ENCODE peak calls at places on chromosomes 12 and 14, in ten cellular contexts. Q is fibroblast of pulmonary artery, W is thyroid gland, V is testis, U is lung, S is endothelial cell of umbilical vein, M is nephron progenitor cell, P is OCI-LY7, B is endothelial cell, T is WTC11. F is an unnamed sample.

GRCh38 chr14:103007555-103007954 is 49.8 kb downstream of the CDC42BPB start:
- DNase-seq in S (peak; percentile 81), V (no peak), W (no peak), M (no peak), P (no peak), B (no peak), T (no peak), U (no peak), Q (no peak), F (no peak)

GRCh38 chr14:104169005-104169764 is 30.8 kb downstream of the KIF26A start:
- DNase-seq in P (no peak), U (no peak), W (no peak), V (no peak), T (no peak), S (no peak), B (no peak), Q (no peak), M (no peak), F (no peak)

GRCh38 chr12:115149685-115150378 is 465.9 kb upstream of the TBX3 start:
- DNase-seq in S (no peak), U (no peak), T (no peak), V (peak; percentile 19), M (no peak), W (no peak), P (peak; percentile 7), B (no peak), Q (peak; percentile 82), F (no peak)

GRCh38 chr14:104581521-104581920 is 2.0 kb downstream of the C14orf180 start:
- DNase-seq in B (no peak), V (no peak), S (no peak), Q (no peak), P (no peak), W (no peak), M (no peak), U (no peak), T (no peak), F (no peak)

GRCh38 chr12:104737682-104738370 is 220.3 kb downstream of the SLC41A2 start:
- DNase-seq in U (no peak), S (no peak), B (no peak), Q (no peak), M (peak; percentile 46), P (no peak), V (no peak), T (no peak), W (no peak), F (no peak)

GRCh38 chr14:92603309-92604257 is 90.0 kb downstream of the RIN3 start:
- DNase-seq in M (peak; percentile 42), W (peak; percentile 63), Q (peak; percentile 84), P (no peak), V (peak; percentile 43), T (no peak), U (peak; percentile 51), B (no peak), S (no peak), F (no peak)

GRCh38 chr14:98393527-98393926 is 878.5 kb downstream of the BCL11B start:
- DNase-seq in W (no peak), V (no peak), B (no peak), P (no peak), S (no peak), T (no peak), Q (no peak), U (no peak), M (no peak), F (no peak)

GRCh38 chr14:105883066-105884005 is 357.0 kb downstream of the TMEM121 start:
- DNase-seq in M (no peak), T (peak; percentile 1), W (no peak), B (no peak), P (no peak), Q (no peak), U (no peak), V (no peak), S (no peak), F (no peak)

GRCh38 chr12:10171954-10172353 is at the start of gene OLR1:
- DNase-seq in S (no peak), M (no peak), Q (peak; percentile 23), U (no peak), V (no peak), W (no peak), B (no peak), T (no peak), P (no peak), F (no peak)

GRCh38 chr14:23348297-23348655 is 4.4 kb downstream of the SLC22A17 start:
- DNase-seq in V (no peak), Q (no peak), T (no peak), B (no peak), W (no peak), P (no peak), U (no peak), M (no peak), S (no peak), F (no peak)

GRCh38 chr14:33567003-33567735 is 383.7 kb downstream of the EGLN3 start:
- DNase-seq in W (no peak), U (no peak), V (no peak), B (no peak), Q (no peak), M (peak; percentile 22), P (no peak), S (peak; percentile 9), T (no peak), F (no peak)

GRCh38 chr14:31435276-31435675 is 14.9 kb upstream of the HEATR5A start:
- DNase-seq in T (no peak), W (no peak), Q (peak; percentile 47), B (no peak), M (no peak), V (no peak), U (no peak), P (no peak), S (no peak), F (no peak)

GRCh38 chr12:92094751-92095161 is 50.9 kb downstream of the BTG1 start:
- DNase-seq in S (peak; percentile 44), B (no peak), U (no peak), P (no peak), M (no peak), W (no peak), V (no peak), T (no peak), Q (peak; percentile 35), F (no peak)

GRCh38 chr14:24840204-24840893 is 206.4 kb upstream of the GZMB start:
- DNase-seq in P (no peak), U (no peak), Q (no peak), M (no peak), B (no peak), V (no peak), W (no peak), S (no peak), T (no peak), F (no peak)

GRCh38 chr12:64392221-64392620 is 1.7 kb upstream of the C12orf56 start:
- DNase-seq in P (peak; percentile 24), W (no peak), T (no peak), B (peak; percentile 37), Q (peak; percentile 74), V (no peak), U (no peak), M (no peak), S (peak; percentile 59), F (no peak)

GRCh38 chr14:70698288-70698687 is 56.6 kb downstream of the TTC9 start:
- DNase-seq in M (no peak), U (no peak), S (no peak), P (no peak), B (no peak), T (no peak), W (no peak), V (no peak), Q (peak; percentile 12), F (no peak)

GRCh38 chr12:54039417-54040147 is 6.7 kb downstream of the HOXC5 start:
- DNase-seq in P (no peak), T (no peak), M (peak; percentile 56), W (no peak), Q (no peak), U (no peak), B (no peak), V (peak; percentile 69), S (no peak), F (no peak)

GRCh38 chr12:43812042-43812441 is 5.9 kb upstream of the TWF1 start:
- DNase-seq in M (no peak), T (no peak), Q (no peak), U (no peak), B (no peak), P (no peak), S (no peak), V (no peak), W (no peak), F (no peak)
- TF ChIP-seq CTCF in M (no peak), T (no peak), Q (no peak), U (no peak), B (no peak), P (no peak), S (no peak), V (no peak), W (no peak), F (no peak)

GRCh38 chr12:22684526-22685118 is 59.7 kb downstream of the ETNK1 start:
- DNase-seq in B (no peak), Q (peak; percentile 74), M (no peak), U (no peak), S (peak; percentile 71), P (peak; percentile 48), V (no peak), T (no peak), W (no peak), F (no peak)
- TF ChIP-seq CTCF in B (peak; percentile 84), Q (peak; percentile 67), M (peak; percentile 61), U (no peak), S (peak; percentile 39), P (peak; percentile 93), V (peak; percentile 66), T (no peak), W (peak; percentile 47), F (no peak)

DNA sequence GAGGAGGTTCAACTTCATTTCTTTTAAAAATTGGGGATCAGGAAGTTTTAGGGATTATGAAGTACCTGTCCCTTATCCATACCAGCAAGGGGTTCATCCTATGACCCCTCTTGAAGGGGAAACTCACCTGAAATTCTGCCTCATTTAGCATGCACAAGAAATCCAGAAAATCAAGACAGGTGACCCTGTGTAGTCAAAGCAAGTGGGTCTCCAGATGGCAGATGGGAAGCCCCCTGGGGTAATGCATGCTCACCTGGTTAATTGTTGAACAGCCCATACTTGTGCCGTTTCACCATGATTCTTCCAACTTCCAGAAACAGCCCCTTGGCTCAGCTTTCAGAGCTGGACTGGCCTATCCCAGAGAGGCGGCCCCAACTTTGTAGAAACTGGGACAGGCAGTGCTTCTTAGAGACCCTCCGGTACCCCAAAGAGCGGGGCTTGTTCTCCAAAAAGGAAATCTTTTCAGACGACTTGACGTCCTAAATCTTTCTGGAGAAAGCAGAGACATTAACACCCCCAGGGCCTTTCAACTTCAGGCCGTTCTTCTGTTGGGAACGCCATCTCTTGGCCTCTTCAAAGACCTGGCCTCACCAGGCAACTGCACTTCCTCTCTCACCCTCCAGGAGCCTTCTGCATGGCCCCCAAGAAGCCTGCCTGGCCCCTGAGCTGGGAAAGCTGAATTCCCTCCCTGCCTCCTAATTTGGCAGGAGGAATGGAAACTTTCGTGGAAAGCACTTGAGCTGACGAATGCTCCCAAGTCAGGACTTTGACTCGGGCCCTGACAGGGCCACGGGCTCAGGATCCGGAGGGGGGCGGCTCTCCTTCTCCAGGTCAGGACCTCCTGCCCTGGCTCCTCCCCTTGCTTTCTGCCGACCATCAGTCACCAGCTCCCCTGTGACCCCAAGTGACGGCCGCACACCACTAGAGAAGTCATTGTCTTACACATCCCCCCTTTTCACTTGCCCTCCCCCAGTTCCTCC is 66.1 kb upstream of the ESRRB start:
- DNase-seq in S (no peak), Q (no peak), M (peak; percentile 68), B (no peak), W (no peak), V (no peak), P (no peak), T (peak; percentile 53), U (no peak), F (no peak)
- TF ChIP-seq CTCF in S (no peak), Q (no peak), M (peak; percentile 36), B (no peak), W (no peak), V (no peak), P (no peak), T (no peak), U (no peak), F (no peak)

GRCh38 chr12:131711551-131712205 is 788 bp downstream of the SFSWAP start:
- DNase-seq in W (no peak), U (no peak), Q (no peak), P (no peak), V (no peak), M (peak; percentile 26), B (peak; percentile 11), T (no peak), S (peak; percentile 9), F (no peak)
- TF ChIP-seq CTCF in W (no peak), U (no peak), Q (no peak), P (no peak), V (no peak), M (no peak), B (no peak), T (no peak), S (no peak), F (no peak)